ENCODE peak calls at places on chromosomes 2 and 18, in eight cellular contexts. One of them, this sample, is unnamed.

GRCh38 chr2:42001696-42002331 is 46.0 kb upstream of the PKDCC start:
- DNase-seq in effector CD4-positive, alpha-beta T cell: no peak
- DNase-seq in ELR: no peak
- DNase-seq in astrocyte of the spinal cord: no peak
- DNase-seq in omental fat pad: no peak
- DNase-seq in amniotic stem cell: no peak
- DNase-seq in mucosa of gallbladder: no peak
- DNase-seq in HL-60: no peak
- DNase-seq in this sample: no peak

GRCh38 chr2:99448556-99448955 is 41.3 kb downstream of the REV1 start:
- DNase-seq in effector CD4-positive, alpha-beta T cell: no peak
- DNase-seq in ELR: peak
- DNase-seq in astrocyte of the spinal cord: peak
- DNase-seq in omental fat pad: no peak
- DNase-seq in amniotic stem cell: no peak
- DNase-seq in mucosa of gallbladder: no peak
- DNase-seq in HL-60: no peak
- DNase-seq in this sample: no peak

GRCh38 chr2:238167761-238168160 is 9.0 kb downstream of the ERFE start:
- DNase-seq in effector CD4-positive, alpha-beta T cell: no peak
- DNase-seq in ELR: no peak
- DNase-seq in astrocyte of the spinal cord: no peak
- DNase-seq in omental fat pad: no peak
- DNase-seq in amniotic stem cell: no peak
- DNase-seq in mucosa of gallbladder: no peak
- DNase-seq in HL-60: no peak
- DNase-seq in this sample: no peak

GRCh38 chr2:1789610-1790009 is 45.3 kb upstream of the PXDN start:
- DNase-seq in effector CD4-positive, alpha-beta T cell: no peak
- DNase-seq in ELR: no peak
- DNase-seq in astrocyte of the spinal cord: no peak
- DNase-seq in omental fat pad: no peak
- DNase-seq in amniotic stem cell: no peak
- DNase-seq in mucosa of gallbladder: no peak
- DNase-seq in HL-60: no peak
- DNase-seq in this sample: no peak

GRCh38 chr2:237863659-237864029 is 4.2 kb downstream of the RAMP1 start:
- DNase-seq in effector CD4-positive, alpha-beta T cell: no peak
- DNase-seq in ELR: no peak
- DNase-seq in astrocyte of the spinal cord: no peak
- DNase-seq in omental fat pad: no peak
- DNase-seq in amniotic stem cell: no peak
- DNase-seq in mucosa of gallbladder: no peak
- DNase-seq in HL-60: no peak
- DNase-seq in this sample: no peak

GRCh38 chr2:165239230-165239629 is at the start of gene SCN2A:
- DNase-seq in effector CD4-positive, alpha-beta T cell: no peak
- DNase-seq in ELR: peak
- DNase-seq in astrocyte of the spinal cord: peak
- DNase-seq in omental fat pad: no peak
- DNase-seq in amniotic stem cell: no peak
- DNase-seq in mucosa of gallbladder: no peak
- DNase-seq in HL-60: no peak
- DNase-seq in this sample: no peak

GRCh38 chr2:26614205-26615128 is 26.7 kb downstream of the CIB4 start:
- DNase-seq in effector CD4-positive, alpha-beta T cell: no peak
- DNase-seq in ELR: no peak
- DNase-seq in astrocyte of the spinal cord: no peak
- DNase-seq in omental fat pad: no peak
- DNase-seq in amniotic stem cell: no peak
- DNase-seq in mucosa of gallbladder: no peak
- DNase-seq in HL-60: no peak
- DNase-seq in this sample: no peak

GRCh38 chr2:216279459-216279858 is 92.8 kb downstream of the MARCHF4 start:
- DNase-seq in effector CD4-positive, alpha-beta T cell: no peak
- DNase-seq in ELR: no peak
- DNase-seq in astrocyte of the spinal cord: no peak
- DNase-seq in omental fat pad: no peak
- DNase-seq in amniotic stem cell: no peak
- DNase-seq in mucosa of gallbladder: peak
- DNase-seq in HL-60: no peak
- DNase-seq in this sample: no peak

GRCh38 chr2:191486584-191487320 is 191.2 kb upstream of the NABP1 start:
- DNase-seq in effector CD4-positive, alpha-beta T cell: no peak
- DNase-seq in ELR: peak
- DNase-seq in astrocyte of the spinal cord: peak
- DNase-seq in omental fat pad: no peak
- DNase-seq in amniotic stem cell: peak
- DNase-seq in mucosa of gallbladder: no peak
- DNase-seq in HL-60: no peak
- DNase-seq in this sample: peak

GRCh38 chr2:205696541-205697441 is 14.5 kb downstream of the NRP2 start:
- DNase-seq in effector CD4-positive, alpha-beta T cell: no peak
- DNase-seq in ELR: no peak
- DNase-seq in astrocyte of the spinal cord: peak
- DNase-seq in omental fat pad: no peak
- DNase-seq in amniotic stem cell: no peak
- DNase-seq in mucosa of gallbladder: no peak
- DNase-seq in HL-60: no peak
- DNase-seq in this sample: no peak

GRCh38 chr2:38065502-38066135 is 10.3 kb downstream of the CYP1B1 start:
- DNase-seq in effector CD4-positive, alpha-beta T cell: no peak
- DNase-seq in ELR: no peak
- DNase-seq in astrocyte of the spinal cord: no peak
- DNase-seq in omental fat pad: no peak
- DNase-seq in amniotic stem cell: no peak
- DNase-seq in mucosa of gallbladder: no peak
- DNase-seq in HL-60: no peak
- DNase-seq in this sample: no peak

GRCh38 chr2:236086971-236087465 is 81.2 kb downstream of the GBX2 start:
- DNase-seq in effector CD4-positive, alpha-beta T cell: no peak
- DNase-seq in ELR: no peak
- DNase-seq in astrocyte of the spinal cord: no peak
- DNase-seq in omental fat pad: no peak
- DNase-seq in amniotic stem cell: no peak
- DNase-seq in mucosa of gallbladder: no peak
- DNase-seq in HL-60: no peak
- DNase-seq in this sample: no peak

GRCh38 chr2:238771193-238771592 is 76.7 kb upstream of the TWIST2 start:
- DNase-seq in effector CD4-positive, alpha-beta T cell: no peak
- DNase-seq in ELR: peak
- DNase-seq in astrocyte of the spinal cord: peak
- DNase-seq in omental fat pad: no peak
- DNase-seq in amniotic stem cell: no peak
- DNase-seq in mucosa of gallbladder: no peak
- DNase-seq in HL-60: no peak
- DNase-seq in this sample: no peak

GRCh38 chr2:218960196-218961165 is 1.0 kb downstream of the CDK5R2 start:
- DNase-seq in effector CD4-positive, alpha-beta T cell: no peak
- DNase-seq in ELR: no peak
- DNase-seq in astrocyte of the spinal cord: no peak
- DNase-seq in omental fat pad: no peak
- DNase-seq in amniotic stem cell: no peak
- DNase-seq in mucosa of gallbladder: no peak
- DNase-seq in HL-60: no peak
- DNase-seq in this sample: no peak

GRCh38 chr2:47339745-47340541 is 63.0 kb upstream of the MSH2 start:
- DNase-seq in effector CD4-positive, alpha-beta T cell: no peak
- DNase-seq in ELR: peak
- DNase-seq in astrocyte of the spinal cord: no peak
- DNase-seq in omental fat pad: no peak
- DNase-seq in amniotic stem cell: no peak
- DNase-seq in mucosa of gallbladder: peak
- DNase-seq in HL-60: peak
- DNase-seq in this sample: peak

GRCh38 chr18:53745228-53745967 is 479.1 kb downstream of the MBD2 start:
- DNase-seq in effector CD4-positive, alpha-beta T cell: no peak
- DNase-seq in ELR: no peak
- DNase-seq in astrocyte of the spinal cord: no peak
- DNase-seq in omental fat pad: no peak
- DNase-seq in amniotic stem cell: no peak
- DNase-seq in mucosa of gallbladder: no peak
- DNase-seq in HL-60: no peak
- DNase-seq in this sample: peak

GRCh38 chr2:102439065-102439695 is 16.2 kb downstream of the IL18RAP start:
- DNase-seq in effector CD4-positive, alpha-beta T cell: no peak
- DNase-seq in ELR: peak
- DNase-seq in astrocyte of the spinal cord: peak
- DNase-seq in omental fat pad: no peak
- DNase-seq in amniotic stem cell: no peak
- DNase-seq in mucosa of gallbladder: peak
- DNase-seq in HL-60: no peak
- DNase-seq in this sample: no peak

GRCh38 chr2:240647503-240648154 is 22.3 kb downstream of the GPR35 start:
- DNase-seq in effector CD4-positive, alpha-beta T cell: no peak
- DNase-seq in ELR: no peak
- DNase-seq in astrocyte of the spinal cord: no peak
- DNase-seq in omental fat pad: no peak
- DNase-seq in amniotic stem cell: no peak
- DNase-seq in mucosa of gallbladder: no peak
- DNase-seq in HL-60: no peak
- DNase-seq in this sample: no peak

GRCh38 chr2:146807568-146808168 is 1037.2 kb upstream of the ACVR2A start:
- DNase-seq in effector CD4-positive, alpha-beta T cell: no peak
- DNase-seq in ELR: no peak
- DNase-seq in astrocyte of the spinal cord: no peak
- DNase-seq in omental fat pad: no peak
- DNase-seq in amniotic stem cell: no peak
- DNase-seq in mucosa of gallbladder: no peak
- DNase-seq in HL-60: no peak
- DNase-seq in this sample: no peak

GRCh38 chr18:58934356-58934755 is 69.7 kb downstream of the ZNF532 start:
- DNase-seq in effector CD4-positive, alpha-beta T cell: no peak
- DNase-seq in ELR: no peak
- DNase-seq in astrocyte of the spinal cord: no peak
- DNase-seq in omental fat pad: no peak
- DNase-seq in amniotic stem cell: no peak
- DNase-seq in mucosa of gallbladder: no peak
- DNase-seq in HL-60: no peak
- DNase-seq in this sample: no peak

GRCh38 chr2:17756629-17757028 is 2.7 kb downstream of the GEN1 start:
- DNase-seq in effector CD4-positive, alpha-beta T cell: no peak
- DNase-seq in ELR: peak
- DNase-seq in astrocyte of the spinal cord: no peak
- DNase-seq in omental fat pad: no peak
- DNase-seq in amniotic stem cell: no peak
- DNase-seq in mucosa of gallbladder: no peak
- DNase-seq in HL-60: no peak
- DNase-seq in this sample: no peak

This sample was measured in colonic mucosa.